ENCODE peak calls at places on chromosomes 2 and 18, in ten cellular contexts. C is brain microvascular endothelial cell; X is hypothalamus; L is ecto neural progenitor cell; W is activated naive CD8-positive, alpha-beta T cell treated with anti-CD3 and anti-CD28 coated beads, Interleukin-2, amount 50 U/mL, for 24 hours; S is Ammon's horn; F is non-pigmented ciliary epithelial cell; I is fibroblast of the aortic adventitia; T is fibroblast of mammary gland; B is DMS153. P is an unnamed sample.
A peak's percentile ranks its signal among the peaks of the same experiment; 100 is the strongest.

GRCh38 chr18:58638446-58638845 is 9.6 kb upstream of the ALPK2 start:
- DNase-seq in L (no peak), B (no peak), I (no peak), X (no peak), F (no peak), C (no peak), W (no peak), S (peak; percentile 40), T (no peak), P (no peak)

GRCh38 chr18:48407358-48407757 is 1.8 kb downstream of the ZBTB7C start:
- DNase-seq in W (no peak), F (no peak), I (no peak), X (no peak), S (no peak), B (no peak), C (no peak), T (no peak), L (no peak), P (no peak)

GRCh38 chr2:180222642-180223041 is 215.5 kb upstream of the CWC22 start:
- DNase-seq in S (peak; percentile 68), F (peak; percentile 59), W (no peak), I (peak; percentile 92), B (peak; percentile 8), X (no peak), T (peak; percentile 98), L (no peak), C (peak; percentile 33), P (no peak)

GRCh38 chr2:24209389-24210105 is 34.7 kb downstream of the FAM228A start:
- DNase-seq in L (no peak), B (no peak), C (no peak), W (no peak), I (no peak), T (no peak), X (no peak), S (no peak), F (no peak), P (no peak)

GRCh38 chr18:50306944-50307343 is 19.5 kb upstream of the CXXC1 start:
- DNase-seq in S (no peak), B (no peak), C (no peak), F (no peak), L (no peak), T (peak; percentile 77), W (no peak), I (peak; percentile 90), X (no peak), P (peak; percentile 98)

GRCh38 chr2:177289824-177290632 is 25.5 kb upstream of the NFE2L2 start:
- DNase-seq in T (no peak), S (no peak), L (no peak), I (no peak), C (no peak), F (no peak), X (no peak), B (no peak), W (no peak), P (no peak)

GRCh38 chr2:10444463-10444862 is 3.7 kb downstream of the ODC1 start:
- DNase-seq in L (no peak), F (no peak), W (peak; percentile 60), T (no peak), X (no peak), S (no peak), B (no peak), I (no peak), C (no peak), P (no peak)

GRCh38 chr2:202061695-202062094 is 11.4 kb upstream of the KIAA2012 start:
- DNase-seq in S (no peak), I (no peak), W (no peak), L (no peak), C (no peak), B (no peak), T (no peak), X (no peak), F (no peak), P (no peak)

GRCh38 chr2:239264838-239265651 is 135.8 kb downstream of the HDAC4 start:
- DNase-seq in L (no peak), T (peak; percentile 82), F (no peak), B (no peak), W (peak; percentile 60), X (no peak), I (peak; percentile 87), C (peak; percentile 59), S (peak; percentile 57), P (peak; percentile 57)

GRCh38 chr2:128640847-128641360 is 322.2 kb upstream of the HS6ST1 start:
- DNase-seq in L (peak; percentile 28), S (no peak), X (no peak), I (no peak), B (no peak), W (no peak), C (no peak), T (no peak), F (no peak), P (no peak)

GRCh38 chr2:46909771-46910419 is 5.7 kb downstream of the MCFD2 start:
- DNase-seq in F (peak; percentile 70), I (peak; percentile 74), L (no peak), B (no peak), W (peak; percentile 36), X (no peak), T (peak; percentile 85), S (no peak), C (peak; percentile 89), P (no peak)

GRCh38 chr18:2792395-2792794 is 54.4 kb upstream of the EMILIN2 start:
- DNase-seq in T (peak; percentile 1), X (no peak), B (no peak), C (no peak), I (no peak), W (no peak), F (no peak), L (no peak), S (no peak), P (no peak)

GRCh38 chr2:224009605-224010330 is 29.3 kb downstream of the SERPINE2 start:
- DNase-seq in L (no peak), C (no peak), S (no peak), I (peak; percentile 53), W (no peak), F (no peak), T (peak; percentile 45), B (no peak), X (no peak), P (peak; percentile 43)

GRCh38 chr2:67993329-67993728 is 69.5 kb downstream of the C1D start:
- DNase-seq in I (no peak), L (no peak), B (no peak), S (no peak), C (no peak), W (no peak), T (no peak), F (no peak), X (no peak), P (no peak)

GRCh38 chr2:120441744-120442471 is 96.0 kb downstream of the INHBB start:
- DNase-seq in C (no peak), I (peak; percentile 21), W (no peak), S (peak; percentile 77), B (peak; percentile 69), L (peak; percentile 68), F (no peak), X (peak; percentile 65), T (no peak), P (peak; percentile 46)

GRCh38 chr18:36382151-36382550 is 84.6 kb downstream of the FHOD3 start:
- DNase-seq in I (no peak), F (no peak), X (no peak), C (no peak), W (no peak), B (no peak), T (no peak), S (no peak), L (no peak), P (no peak)

P was measured in cardiac muscle cell.